ENCODE peak calls at places on chromosomes 1 and 21, in five cellular contexts. R is choroid plexus epithelial cell, G is cardiac fibroblast, N is left ventricle myocardium inferior, Z is brain microvascular endothelial cell. C is an unnamed sample.

GRCh38 chr1:59543211-59543668 is 246.3 kb downstream of the FGGY start:
- DNase-seq in R (no peak), G (no peak), N (no peak), Z (no peak), C (no peak)

GRCh38 chr1:10424034-10424433 is 6.2 kb upstream of the CENPS start:
- DNase-seq in R (peak), G (peak), N (peak), Z (no peak), C (no peak)

GRCh38 chr1:160007577-160008200 is 24.1 kb downstream of the PIGM start:
- DNase-seq in R (peak), G (peak), N (no peak), Z (no peak), C (peak)

GRCh38 chr1:59100975-59101374 is 195.9 kb upstream of the FGGY start:
- DNase-seq in R (peak), G (peak), N (no peak), Z (peak), C (peak)

GRCh38 chr1:201570158-201570885 is 31.4 kb downstream of the NAV1 start:
- DNase-seq in R (no peak), G (no peak), N (no peak), Z (no peak), C (no peak)

GRCh38 chr1:151371744-151372410 is 628 bp downstream of the SELENBP1 start:
- DNase-seq in R (no peak), G (peak), N (peak), Z (no peak), C (no peak)

GRCh38 chr1:54352755-54353154 is 53.4 kb downstream of the SSBP3 start:
- DNase-seq in R (no peak), G (peak), N (no peak), Z (no peak), C (no peak)

GRCh38 chr1:180170569-180170968 is 15.9 kb downstream of the QSOX1 start:
- DNase-seq in R (no peak), G (no peak), N (no peak), Z (no peak), C (peak)

GRCh38 chr1:219472596-219472995 is 140.3 kb downstream of the ZC3H11B start:
- DNase-seq in R (no peak), G (no peak), N (no peak), Z (no peak), C (no peak)

GRCh38 chr1:114986286-114986685 is 43.3 kb upstream of the TSHB start:
- DNase-seq in R (no peak), G (peak), N (no peak), Z (no peak), C (peak)

GRCh38 chr21:25243809-25244208 is 363.5 kb downstream of the MRPL39 start:
- DNase-seq in R (no peak), G (no peak), N (no peak), Z (no peak), C (no peak)

GRCh38 chr1:235106457-235106856 is 22.2 kb downstream of the TOMM20 start:
- DNase-seq in R (no peak), G (no peak), N (no peak), Z (no peak), C (no peak)

GRCh38 chr1:39104158-39105060 is 78.3 kb downstream of the NDUFS5 start:
- DNase-seq in R (peak), G (peak), N (peak), Z (no peak), C (no peak)

GRCh38 chr1:3058263-3059030 is 10.6 kb upstream of the PRDM16 start:
- DNase-seq in R (no peak), G (no peak), N (no peak), Z (no peak), C (no peak)

GRCh38 chr1:206489980-206490534 is 17.3 kb upstream of the RASSF5 start:
- DNase-seq in R (peak), G (peak), N (peak), Z (peak), C (peak)

GRCh38 chr1:92486251-92487077 is at the start of gene GFI1:
- DNase-seq in R (no peak), G (peak), N (peak), Z (no peak), C (no peak)
- H3K4me3 ChIP-seq in R (peak), G (peak), N (peak), Z (peak), C (peak)

GRCh38 chr1:215566556-215567490 is at the start of gene KCTD3:
- DNase-seq in R (peak), G (peak), N (peak), Z (peak), C (peak)
- TF ChIP-seq CTCF in R (no peak), G (no peak), N (no peak), Z (no peak), C (no peak)

GRCh38 chr1:89460348-89460747 is 64.3 kb upstream of the LRRC8B start:
- DNase-seq in R (no peak), G (no peak), N (no peak), Z (no peak), C (no peak)

GRCh38 chr1:89462250-89462649 is 62.4 kb upstream of the LRRC8B start:
- DNase-seq in R (no peak), G (no peak), N (no peak), Z (no peak), C (no peak)

GRCh38 chr1:89454845-89455521 is 69.6 kb upstream of the LRRC8B start:
- DNase-seq in R (peak), G (peak), N (no peak), Z (peak), C (peak)

GRCh38 chr1:89457046-89457445 is 67.6 kb upstream of the LRRC8B start:
- DNase-seq in R (no peak), G (no peak), N (no peak), Z (no peak), C (no peak)

DNA sequence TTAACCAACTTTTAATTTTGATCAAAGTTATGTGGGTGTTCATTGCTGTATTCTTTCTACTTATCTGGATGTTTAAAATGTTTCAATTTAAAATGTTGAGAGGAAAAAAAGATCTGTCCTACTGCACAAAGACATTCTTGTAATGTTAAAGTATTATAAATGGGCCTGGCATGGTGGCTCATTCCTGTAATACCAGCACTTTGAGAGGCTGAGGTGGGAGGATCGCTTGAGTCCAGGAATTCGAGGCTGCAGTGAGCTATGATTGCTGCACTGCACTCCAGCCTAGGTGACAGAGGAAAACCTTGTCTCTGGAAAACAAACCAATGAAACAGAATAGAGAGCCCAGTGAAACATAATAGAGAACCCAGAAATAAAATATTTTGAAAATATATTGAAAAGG is 65.5 kb upstream of the LRRC8B start:
- DNase-seq in R (no peak), G (no peak), N (no peak), Z (no peak), C (no peak)
- H3K4me3 ChIP-seq in R (no peak), G (no peak), N (no peak), Z (no peak), C (no peak)

GRCh38 chr1:76993036-76993435 is 125.8 kb downstream of the ST6GALNAC5 start:
- DNase-seq in R (no peak), G (no peak), N (no peak), Z (no peak), C (no peak)
- TF ChIP-seq CTCF in R (no peak), G (no peak), N (no peak), Z (no peak), C (no peak)

DNA sequence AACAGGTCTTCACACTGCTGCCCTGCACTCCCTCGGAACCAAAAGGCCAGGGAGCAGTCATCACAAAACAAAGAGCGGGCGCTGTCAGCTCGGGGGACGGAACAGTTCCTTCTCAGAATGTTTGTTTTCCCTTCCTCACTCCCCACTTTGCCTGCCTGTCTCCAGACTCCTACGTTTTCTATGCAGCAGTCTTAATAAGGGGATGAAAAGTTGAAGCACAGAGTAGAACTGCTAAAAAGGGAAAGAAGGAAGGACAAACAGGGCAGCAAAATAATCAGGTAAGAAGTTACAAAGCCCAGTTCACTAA is 738 bp upstream of the GPR161 start:
- DNase-seq in R (no peak), G (no peak), N (no peak), Z (no peak), C (no peak)
- H3K4me3 ChIP-seq in R (peak), G (peak), N (peak), Z (peak), C (peak)

GRCh38 chr21:26583737-26584136 is 10.7 kb upstream of the CYYR1 start:
- DNase-seq in R (no peak), G (no peak), N (no peak), Z (no peak), C (no peak)
- TF ChIP-seq CTCF in R (no peak), G (no peak), N (no peak), Z (no peak), C (no peak)

C was measured in epithelial cell of esophagus.